ENCODE peak calls at places on chromosomes 7 and 10, in seven cellular contexts. Y is lower lobe of right lung; B is esophagus squamous epithelium; S is NCI-H1105; E is NCI-H2029 treated with DMSO at 0.1 percent for 48 hours; K is T-helper 2 cell; T is naive thymus-derived CD4-positive, alpha-beta T cell. H is an unnamed sample.

GRCh38 chr10:123858907-123859650 is 32.5 kb downstream of the CPXM2 start:
- DNase-seq in B (no peak), Y (no peak), E (no peak), K (no peak), S (no peak), T (no peak), H (no peak)

GRCh38 chr10:19788075-19788686 is 28.1 kb upstream of the PLXDC2 start:
- DNase-seq in B (no peak), E (no peak), T (no peak), Y (no peak), K (no peak), S (no peak), H (peak)

GRCh38 chr7:16933296-16934248 is 51.8 kb upstream of the AGR3 start:
- DNase-seq in E (no peak), B (no peak), Y (peak), K (no peak), S (no peak), T (no peak), H (peak)

GRCh38 chr7:47978790-47979144 is 648 bp downstream of the HUS1 start:
- DNase-seq in S (no peak), T (no peak), B (no peak), K (no peak), E (no peak), Y (no peak), H (no peak)

GRCh38 chr10:112584276-112584675 is 137.3 kb downstream of the VTI1A start:
- DNase-seq in S (no peak), E (no peak), B (no peak), Y (no peak), T (no peak), K (no peak), H (no peak)

GRCh38 chr7:81846398-81846797 is 76.6 kb upstream of the HGF start:
- DNase-seq in Y (no peak), S (no peak), T (no peak), E (no peak), K (no peak), B (no peak), H (peak)

GRCh38 chr7:41188163-41189130 is 514.4 kb downstream of the INHBA start:
- DNase-seq in T (no peak), S (no peak), B (no peak), Y (no peak), E (no peak), K (no peak), H (no peak)

GRCh38 chr7:105926131-105926530 is 36.9 kb upstream of the CDHR3 start:
- DNase-seq in E (no peak), S (no peak), Y (no peak), T (no peak), B (no peak), K (no peak), H (no peak)

GRCh38 chr7:35003679-35004278 is 33.5 kb downstream of the DPY19L1 start:
- DNase-seq in S (no peak), T (no peak), E (peak), K (no peak), Y (peak), B (no peak), H (no peak)

GRCh38 chr10:311901-312665 is 176.8 kb downstream of the ZMYND11 start:
- DNase-seq in E (no peak), S (no peak), Y (no peak), B (no peak), K (no peak), T (no peak), H (no peak)